ENCODE peak calls at places on chromosomes 5 and 9, in five cellular contexts. I is astrocyte of the spinal cord; Q is brain microvascular endothelial cell; P is CD4-positive, alpha-beta T cell; B is kidney epithelial cell. A is an unnamed sample.
A peak's percentile ranks its signal among the peaks of the same experiment; 100 is the strongest.

GRCh38 chr9:3437031-3437430 is 88.8 kb downstream of the RFX3 start:
- DNase-seq in I (no peak), Q (no peak), P (no peak), B (no peak), A (no peak)

GRCh38 chr9:8855046-8855445 is 1055.5 kb upstream of the DMAC1 start:
- DNase-seq in I (peak; percentile 54), Q (no peak), P (no peak), B (peak; percentile 12), A (no peak)

GRCh38 chr9:98132806-98133631 is 14.0 kb upstream of the TRIM14 start:
- DNase-seq in I (no peak), Q (no peak), P (no peak), B (no peak), A (no peak)

GRCh38 chr5:147223951-147224791 is 10.7 kb upstream of the STK32A start:
- DNase-seq in I (peak; percentile 63), Q (peak; percentile 20), P (no peak), B (no peak), A (no peak)

GRCh38 chr9:37420271-37421215 is 2.0 kb upstream of the GRHPR start:
- DNase-seq in I (no peak), Q (no peak), P (no peak), B (no peak), A (no peak)

GRCh38 chr5:111582962-111583669 is 70.8 kb upstream of the STARD4 start:
- DNase-seq in I (peak; percentile 70), Q (peak; percentile 71), P (no peak), B (no peak), A (no peak)

GRCh38 chr5:143208781-143209510 is 194.5 kb downstream of the NR3C1 start:
- DNase-seq in I (no peak), Q (no peak), P (no peak), B (no peak), A (no peak)

GRCh38 chr9:71806916-71807315 is 38.6 kb upstream of the CEMIP2 start:
- DNase-seq in I (peak; percentile 65), Q (peak; percentile 62), P (peak; percentile 40), B (peak; percentile 32), A (peak; percentile 72)

GRCh38 chr5:88861213-88861612 is 21.8 kb downstream of the MEF2C start:
- DNase-seq in I (no peak), Q (no peak), P (no peak), B (no peak), A (no peak)

GRCh38 chr5:161966544-161966943 is 101.0 kb upstream of the GABRG2 start:
- DNase-seq in I (no peak), Q (no peak), P (no peak), B (no peak), A (peak; percentile 38)

GRCh38 chr9:27527702-27528277 is 1.8 kb downstream of the MOB3B start:
- DNase-seq in I (no peak), Q (no peak), P (no peak), B (no peak), A (no peak)

GRCh38 chr5:132813599-132814440 is 718 bp downstream of the SOWAHA start:
- DNase-seq in I (no peak), Q (no peak), P (no peak), B (no peak), A (no peak)

GRCh38 chr9:136643596-136644342 is 18.9 kb upstream of the EGFL7 start:
- DNase-seq in I (no peak), Q (no peak), P (no peak), B (no peak), A (no peak)

GRCh38 chr5:88813244-88813643 is 69.7 kb downstream of the MEF2C start:
- DNase-seq in I (no peak), Q (no peak), P (no peak), B (no peak), A (no peak)

GRCh38 chr5:78698218-78698751 is 49.7 kb upstream of the LHFPL2 start:
- DNase-seq in I (peak; percentile 64), Q (peak; percentile 48), P (no peak), B (no peak), A (no peak)

GRCh38 chr5:16245956-16246355 is 66.4 kb upstream of the MARCHF11 start:
- DNase-seq in I (no peak), Q (no peak), P (no peak), B (no peak), A (no peak)

GRCh38 chr9:27765931-27766835 is 192.9 kb upstream of the C9orf72 start:
- DNase-seq in I (peak; percentile 82), Q (peak; percentile 46), P (no peak), B (no peak), A (no peak)

GRCh38 chr5:65018763-65019162 is 250.0 kb downstream of the CWC27 start:
- DNase-seq in I (no peak), Q (no peak), P (no peak), B (no peak), A (no peak)

GRCh38 chr5:65020492-65020891 is 251.8 kb downstream of the CWC27 start:
- DNase-seq in I (peak; percentile 81), Q (no peak), P (no peak), B (no peak), A (no peak)

GRCh38 chr5:65022932-65023331 is 254.2 kb downstream of the CWC27 start:
- DNase-seq in I (no peak), Q (no peak), P (no peak), B (no peak), A (no peak)

GRCh38 chr5:65024681-65025080 is 256.0 kb downstream of the CWC27 start:
- DNase-seq in I (no peak), Q (no peak), P (no peak), B (no peak), A (no peak)

GRCh38 chr5:65021527-65022226 is 252.9 kb downstream of the CWC27 start:
- DNase-seq in I (no peak), Q (no peak), P (no peak), B (no peak), A (no peak)
- TF ChIP-seq CTCF in I (no peak), Q (no peak), P (no peak), B (no peak), A (no peak)

GRCh38 chr9:105251733-105252404 is 7.4 kb downstream of the SLC44A1 start:
- DNase-seq in I (no peak), Q (no peak), P (no peak), B (no peak), A (no peak)
- TF ChIP-seq CTCF in I (no peak), Q (no peak), P (no peak), B (no peak), A (peak; percentile 41)

GRCh38 chr5:154754460-154755360 is 467 bp upstream of the LARP1 start:
- DNase-seq in I (peak; percentile 99), Q (peak; percentile 97), P (peak; percentile 99), B (peak; percentile 86), A (peak; percentile 97)
- TF ChIP-seq CTCF in I (peak; percentile 47), Q (peak; percentile 59), P (peak; percentile 50), B (peak; percentile 46), A (peak; percentile 74)

DNA sequence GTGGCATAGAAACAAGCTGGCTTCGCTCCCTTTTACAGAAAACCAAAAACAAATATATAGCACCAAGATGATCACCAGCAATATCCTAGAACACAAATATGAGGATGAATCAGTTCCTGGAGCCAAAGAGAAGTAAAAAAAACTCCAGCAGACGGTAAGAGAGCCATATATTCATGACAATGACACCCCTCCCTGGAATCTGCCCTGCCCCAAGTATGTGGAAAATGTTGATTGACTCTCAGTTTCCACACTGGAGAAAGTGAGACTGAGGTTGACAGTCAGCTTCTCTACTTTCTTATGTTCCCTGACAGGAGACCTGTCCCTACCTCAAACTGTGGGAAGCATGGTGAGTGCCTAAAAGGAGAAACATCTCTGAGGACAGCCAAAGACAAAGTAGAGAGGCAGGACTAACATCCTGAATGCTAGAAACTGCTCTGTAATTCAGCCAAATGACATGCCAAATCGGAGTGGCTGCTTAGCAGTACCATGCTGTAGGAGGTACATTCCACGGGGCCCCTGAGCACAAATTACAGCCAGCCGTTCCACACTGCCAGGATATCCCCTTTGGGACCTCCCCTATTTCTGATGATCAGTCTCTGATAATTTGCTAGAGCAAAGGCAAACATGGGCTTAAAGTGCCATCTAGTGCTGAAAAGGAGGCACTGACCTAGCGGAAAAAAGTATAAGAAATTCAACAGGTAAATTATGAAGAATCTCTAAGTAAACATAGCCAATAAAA is 424.0 kb upstream of the RGMB start:
- DNase-seq in I (peak; percentile 67), Q (peak; percentile 88), P (no peak), B (peak; percentile 1), A (no peak)
- TF ChIP-seq CTCF in I (peak; percentile 57), Q (peak; percentile 73), P (no peak), B (peak; percentile 24), A (peak; percentile 60)

GRCh38 chr5:166936351-166936750 is 1355.1 kb upstream of the WWC1 start:
- DNase-seq in I (no peak), Q (no peak), P (no peak), B (no peak), A (no peak)
- TF ChIP-seq CTCF in I (no peak), Q (no peak), P (no peak), B (no peak), A (no peak)

DNA sequence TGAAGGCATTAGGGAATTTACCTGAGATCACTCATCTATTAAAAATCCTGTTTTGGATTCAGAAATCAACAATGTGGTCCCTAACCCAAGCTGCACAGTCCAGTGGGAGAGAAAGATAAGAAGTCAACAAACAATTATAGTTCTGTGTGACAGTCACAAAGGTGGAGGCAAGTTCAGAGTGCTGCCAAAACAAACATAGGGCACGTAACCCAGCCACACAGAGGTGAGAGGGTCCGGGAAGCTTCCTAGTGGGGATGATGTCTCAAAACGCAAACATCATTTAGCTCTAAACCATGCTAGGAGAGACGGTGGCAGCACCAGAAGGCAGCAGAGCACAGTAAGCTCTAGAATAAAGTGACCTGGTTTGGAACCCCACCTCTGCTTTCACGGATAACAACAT is 158.9 kb downstream of the MAPKAP1 start:
- DNase-seq in I (no peak), Q (no peak), P (no peak), B (no peak), A (no peak)
- TF ChIP-seq CTCF in I (no peak), Q (no peak), P (no peak), B (no peak), A (no peak)

A was measured in LNCaP clone FGC.